ENCODE peak calls at places on chromosomes 5 and 9, in four cellular contexts. C is sciatic nerve, I is Kasumi-1, L is progenitor cell of endocrine pancreas. T is an unnamed sample.

GRCh38 chr5:172455087-172455381 is 709 bp upstream of the SH3PXD2B start:
- DNase-seq in C (no peak), I (no peak), L (no peak), T (no peak)

GRCh38 chr5:28226407-28226806 is 1188.0 kb upstream of the CDH9 start:
- DNase-seq in C (no peak), I (no peak), L (no peak), T (no peak)

GRCh38 chr5:52981507-52981906 is 7.6 kb upstream of the ITGA2 start:
- DNase-seq in C (no peak), I (no peak), L (no peak), T (no peak)

GRCh38 chr5:144531191-144531590 is 360.5 kb downstream of the KCTD16 start:
- DNase-seq in C (no peak), I (no peak), L (no peak), T (no peak)

GRCh38 chr5:3346111-3346820 is 249.4 kb upstream of the IRX1 start:
- DNase-seq in C (peak; percentile 25), I (no peak), L (no peak), T (no peak)

GRCh38 chr9:32728181-32728580 is 55.2 kb upstream of the TMEM215 start:
- DNase-seq in C (no peak), I (peak; percentile 9), L (no peak), T (no peak)

GRCh38 chr5:8436919-8437318 is 568.0 kb downstream of the MTRR start:
- DNase-seq in C (no peak), I (no peak), L (no peak), T (no peak)

GRCh38 chr5:180908998-180909731 is 10.2 kb downstream of the BTNL8 start:
- DNase-seq in C (no peak), I (peak; percentile 28), L (no peak), T (no peak)

GRCh38 chr5:73620335-73620687 is 5.7 kb upstream of the ARHGEF28 start:
- DNase-seq in C (no peak), I (no peak), L (no peak), T (no peak)

GRCh38 chr5:173547579-173547978 is 68.9 kb downstream of the BOD1 start:
- DNase-seq in C (no peak), I (no peak), L (no peak), T (no peak)

GRCh38 chr5:89327621-89328020 is 444.6 kb upstream of the MEF2C start:
- DNase-seq in C (no peak), I (no peak), L (no peak), T (no peak)

GRCh38 chr5:94884294-94884693 is 265.8 kb downstream of the SLF1 start:
- DNase-seq in C (no peak), I (no peak), L (no peak), T (no peak)

GRCh38 chr5:175131432-175131831 is 312.6 kb downstream of the DRD1 start:
- DNase-seq in C (no peak), I (no peak), L (no peak), T (no peak)

GRCh38 chr5:148729182-148729581 is 74.9 kb upstream of the HTR4 start:
- DNase-seq in C (no peak), I (no peak), L (no peak), T (no peak)

GRCh38 chr9:87181670-87182069 is 234.4 kb upstream of the GAS1 start:
- DNase-seq in C (no peak), I (no peak), L (no peak), T (no peak)

GRCh38 chr9:28808042-28808441 is 1234.8 kb upstream of the C9orf72 start:
- DNase-seq in C (no peak), I (no peak), L (no peak), T (no peak)

GRCh38 chr9:18075253-18075977 is 398.5 kb upstream of the ADAMTSL1 start:
- DNase-seq in C (peak; percentile 63), I (no peak), L (no peak), T (no peak)

GRCh38 chr5:141186897-141187512 is at the start of gene PCDHB9:
- DNase-seq in C (no peak), I (peak; percentile 43), L (no peak), T (peak; percentile 60)

T was measured in D721Med.